ENCODE peak calls at places on chromosomes 11 and 22, in seven cellular contexts. One of them, this sample, is unnamed.

GRCh38 chr22:46201059-46201757 is 48.9 kb downstream of the CDPF1 start:
- DNase-seq in retinal pigment epithelial cell: peak; percentile 31
- DNase-seq in Caco-2: peak; percentile 44
- DNase-seq in cardiac fibroblast: no peak
- DNase-seq in HCT116: peak; percentile 46
- DNase-seq in GM06990: no peak
- DNase-seq in ascending aorta: no peak
- DNase-seq in this sample: no peak

GRCh38 chr11:114160884-114161283 is 101.4 kb downstream of the ZBTB16 start:
- DNase-seq in HCT116: no peak
- DNase-seq in Caco-2: no peak
- DNase-seq in ascending aorta: no peak
- DNase-seq in retinal pigment epithelial cell: no peak
- DNase-seq in cardiac fibroblast: no peak
- DNase-seq in GM06990: no peak
- DNase-seq in this sample: no peak

GRCh38 chr11:45225961-45226871 is 59.9 kb downstream of the SYT13 start:
- DNase-seq in ascending aorta: no peak
- DNase-seq in retinal pigment epithelial cell: no peak
- DNase-seq in Caco-2: no peak
- DNase-seq in GM06990: no peak
- DNase-seq in cardiac fibroblast: no peak
- DNase-seq in HCT116: no peak
- DNase-seq in this sample: no peak

GRCh38 chr22:47154621-47155081 is 392.2 kb downstream of the TBC1D22A start:
- DNase-seq in ascending aorta: no peak
- DNase-seq in cardiac fibroblast: peak; percentile 81
- DNase-seq in retinal pigment epithelial cell: no peak
- DNase-seq in HCT116: no peak
- DNase-seq in GM06990: no peak
- DNase-seq in Caco-2: no peak
- DNase-seq in this sample: no peak

GRCh38 chr11:93528757-93529639 is 14.2 kb downstream of the SMCO4 start:
- DNase-seq in Caco-2: no peak
- DNase-seq in GM06990: no peak
- DNase-seq in HCT116: no peak
- DNase-seq in cardiac fibroblast: no peak
- DNase-seq in ascending aorta: no peak
- DNase-seq in retinal pigment epithelial cell: no peak
- DNase-seq in this sample: no peak

GRCh38 chr11:77636738-77637344 is 753 bp downstream of the CLNS1A start:
- DNase-seq in cardiac fibroblast: no peak
- DNase-seq in retinal pigment epithelial cell: no peak
- DNase-seq in Caco-2: no peak
- DNase-seq in HCT116: no peak
- DNase-seq in ascending aorta: no peak
- DNase-seq in GM06990: no peak
- DNase-seq in this sample: no peak

GRCh38 chr11:132772712-132773545 is 759.4 kb downstream of the OPCML start:
- DNase-seq in Caco-2: no peak
- DNase-seq in HCT116: no peak
- DNase-seq in retinal pigment epithelial cell: no peak
- DNase-seq in GM06990: no peak
- DNase-seq in cardiac fibroblast: no peak
- DNase-seq in ascending aorta: no peak
- DNase-seq in this sample: no peak

GRCh38 chr11:87604350-87604749 is 566.6 kb downstream of the TMEM135 start:
- DNase-seq in Caco-2: no peak
- DNase-seq in retinal pigment epithelial cell: no peak
- DNase-seq in cardiac fibroblast: no peak
- DNase-seq in ascending aorta: no peak
- DNase-seq in HCT116: no peak
- DNase-seq in GM06990: no peak
- DNase-seq in this sample: no peak

GRCh38 chr11:128188346-128189115 is 398.8 kb downstream of the ETS1 start:
- DNase-seq in ascending aorta: no peak
- DNase-seq in HCT116: no peak
- DNase-seq in Caco-2: no peak
- DNase-seq in cardiac fibroblast: peak; percentile 47
- DNase-seq in GM06990: no peak
- DNase-seq in retinal pigment epithelial cell: no peak
- DNase-seq in this sample: no peak

GRCh38 chr11:9569588-9570164 is 3.8 kb upstream of the WEE1 start:
- DNase-seq in retinal pigment epithelial cell: no peak
- DNase-seq in GM06990: no peak
- DNase-seq in ascending aorta: no peak
- DNase-seq in Caco-2: no peak
- DNase-seq in HCT116: no peak
- DNase-seq in cardiac fibroblast: no peak
- DNase-seq in this sample: no peak

GRCh38 chr22:46054091-46054877 is 77.3 kb upstream of the WNT7B start:
- DNase-seq in HCT116: no peak
- DNase-seq in ascending aorta: peak; percentile 15
- DNase-seq in cardiac fibroblast: peak; percentile 85
- DNase-seq in GM06990: peak; percentile 68
- DNase-seq in retinal pigment epithelial cell: no peak
- DNase-seq in Caco-2: peak; percentile 21
- DNase-seq in this sample: no peak

GRCh38 chr22:38649841-38650522 is 6.2 kb downstream of the FAM227A start:
- DNase-seq in HCT116: no peak
- DNase-seq in ascending aorta: no peak
- DNase-seq in Caco-2: no peak
- DNase-seq in cardiac fibroblast: no peak
- DNase-seq in retinal pigment epithelial cell: no peak
- DNase-seq in GM06990: no peak
- DNase-seq in this sample: no peak

GRCh38 chr22:22928666-22929380 is 41.2 kb downstream of the IGLL5 start:
- DNase-seq in Caco-2: no peak
- DNase-seq in cardiac fibroblast: peak; percentile 16
- DNase-seq in retinal pigment epithelial cell: no peak
- DNase-seq in GM06990: peak; percentile 92
- DNase-seq in ascending aorta: no peak
- DNase-seq in HCT116: no peak
- DNase-seq in this sample: no peak

GRCh38 chr11:102934735-102935134 is 20.8 kb downstream of the MMP13 start:
- DNase-seq in retinal pigment epithelial cell: no peak
- DNase-seq in ascending aorta: no peak
- DNase-seq in Caco-2: no peak
- DNase-seq in cardiac fibroblast: no peak
- DNase-seq in GM06990: no peak
- DNase-seq in HCT116: no peak
- DNase-seq in this sample: no peak

GRCh38 chr22:48442663-48443062 is 1385.0 kb downstream of the BRD1 start:
- DNase-seq in HCT116: no peak
- DNase-seq in ascending aorta: no peak
- DNase-seq in cardiac fibroblast: no peak
- DNase-seq in retinal pigment epithelial cell: no peak
- DNase-seq in GM06990: no peak
- DNase-seq in Caco-2: no peak
- DNase-seq in this sample: no peak

GRCh38 chr11:84714316-84714780 is 912.8 kb downstream of the DLG2 start:
- DNase-seq in GM06990: no peak
- DNase-seq in HCT116: peak; percentile 12
- DNase-seq in Caco-2: peak; percentile 85
- DNase-seq in retinal pigment epithelial cell: peak; percentile 24
- DNase-seq in ascending aorta: no peak
- DNase-seq in cardiac fibroblast: peak; percentile 5
- DNase-seq in this sample: no peak

GRCh38 chr11:63937713-63938480 is 905 bp upstream of the NAA40 start:
- DNase-seq in Caco-2: peak; percentile 76
- DNase-seq in retinal pigment epithelial cell: no peak
- DNase-seq in HCT116: no peak
- DNase-seq in cardiac fibroblast: no peak
- DNase-seq in GM06990: no peak
- DNase-seq in ascending aorta: no peak
- DNase-seq in this sample: no peak

GRCh38 chr22:31085493-31085824 is 4.3 kb downstream of the SMTN start:
- DNase-seq in cardiac fibroblast: peak; percentile 54
- DNase-seq in GM06990: no peak
- DNase-seq in HCT116: no peak
- DNase-seq in retinal pigment epithelial cell: no peak
- DNase-seq in Caco-2: no peak
- DNase-seq in ascending aorta: no peak
- DNase-seq in this sample: no peak

GRCh38 chr22:33756508-33756949 is 163.7 kb downstream of the LARGE1 start:
- DNase-seq in cardiac fibroblast: no peak
- DNase-seq in ascending aorta: no peak
- DNase-seq in Caco-2: no peak
- DNase-seq in GM06990: no peak
- DNase-seq in HCT116: no peak
- DNase-seq in retinal pigment epithelial cell: no peak
- DNase-seq in this sample: no peak

GRCh38 chr11:120244476-120244875 is 4.5 kb downstream of the POU2F3 start:
- DNase-seq in retinal pigment epithelial cell: no peak
- DNase-seq in cardiac fibroblast: peak; percentile 24
- DNase-seq in HCT116: no peak
- DNase-seq in ascending aorta: no peak
- DNase-seq in Caco-2: no peak
- DNase-seq in GM06990: no peak
- DNase-seq in this sample: no peak

GRCh38 chr11:99791354-99791753 is 770.6 kb downstream of the CNTN5 start:
- DNase-seq in ascending aorta: no peak
- DNase-seq in Caco-2: no peak
- DNase-seq in cardiac fibroblast: no peak
- DNase-seq in GM06990: no peak
- DNase-seq in HCT116: no peak
- DNase-seq in retinal pigment epithelial cell: no peak
- DNase-seq in this sample: no peak

GRCh38 chr11:75668508-75669297 is at the start of gene MAP6:
- DNase-seq in Caco-2: peak; percentile 75
- DNase-seq in GM06990: no peak
- DNase-seq in ascending aorta: no peak
- DNase-seq in retinal pigment epithelial cell: no peak
- DNase-seq in HCT116: no peak
- DNase-seq in cardiac fibroblast: no peak
- DNase-seq in this sample: no peak

GRCh38 chr22:44444341-44445306 is 53.4 kb downstream of the RTL6 start:
- DNase-seq in retinal pigment epithelial cell: no peak
- DNase-seq in HCT116: no peak
- DNase-seq in ascending aorta: no peak
- DNase-seq in GM06990: no peak
- DNase-seq in cardiac fibroblast: no peak
- DNase-seq in Caco-2: no peak
- DNase-seq in this sample: no peak

GRCh38 chr22:44442186-44442465 is 55.9 kb downstream of the RTL6 start:
- DNase-seq in ascending aorta: no peak
- DNase-seq in retinal pigment epithelial cell: no peak
- DNase-seq in cardiac fibroblast: no peak
- DNase-seq in Caco-2: no peak
- DNase-seq in HCT116: no peak
- DNase-seq in GM06990: no peak
- DNase-seq in this sample: no peak

GRCh38 chr22:44442856-44443595 is 55.0 kb downstream of the RTL6 start:
- DNase-seq in ascending aorta: no peak
- DNase-seq in retinal pigment epithelial cell: no peak
- DNase-seq in GM06990: no peak
- DNase-seq in Caco-2: no peak
- DNase-seq in HCT116: no peak
- DNase-seq in cardiac fibroblast: no peak
- DNase-seq in this sample: no peak

GRCh38 chr22:44445307-44445680 is 52.7 kb downstream of the RTL6 start:
- DNase-seq in retinal pigment epithelial cell: no peak
- DNase-seq in cardiac fibroblast: no peak
- DNase-seq in GM06990: no peak
- DNase-seq in Caco-2: no peak
- DNase-seq in ascending aorta: no peak
- DNase-seq in HCT116: no peak
- DNase-seq in this sample: no peak

GRCh38 chr22:44443641-44444235 is 54.3 kb downstream of the RTL6 start:
- DNase-seq in GM06990: no peak
- DNase-seq in retinal pigment epithelial cell: no peak
- DNase-seq in Caco-2: no peak
- DNase-seq in ascending aorta: no peak
- DNase-seq in cardiac fibroblast: no peak
- DNase-seq in HCT116: no peak
- DNase-seq in this sample: no peak
- H3K4me3 ChIP-seq in GM06990: no peak overlapping the region
- H3K4me3 ChIP-seq in retinal pigment epithelial cell: no peak overlapping the region
- H3K4me3 ChIP-seq in Caco-2: no peak overlapping the region
- H3K4me3 ChIP-seq in ascending aorta: no peak overlapping the region
- H3K4me3 ChIP-seq in cardiac fibroblast: no peak overlapping the region
- H3K4me3 ChIP-seq in HCT116: no peak overlapping the region
- H3K4me3 ChIP-seq in this sample: no peak overlapping the region

DNA sequence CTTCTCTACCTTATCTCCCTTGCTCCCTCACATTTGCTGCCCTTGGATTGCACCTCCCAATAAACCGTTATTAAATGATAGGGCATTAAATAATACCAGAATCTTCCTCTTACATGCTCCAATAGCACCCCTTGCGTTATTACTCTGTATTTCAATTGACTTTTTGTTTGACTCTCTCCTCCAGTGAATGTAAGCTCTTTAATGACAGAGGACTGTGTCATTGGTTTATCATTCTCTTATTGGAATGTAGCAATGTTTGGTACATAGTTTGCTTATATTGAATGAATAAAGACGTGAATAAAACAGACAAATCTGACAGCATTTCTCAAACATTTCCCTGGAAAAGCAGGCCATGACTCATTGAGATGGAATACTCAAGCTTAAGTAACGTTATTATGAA is 8.7 kb upstream of the MPEG1 start:
- DNase-seq in retinal pigment epithelial cell: no peak
- DNase-seq in Caco-2: no peak
- DNase-seq in cardiac fibroblast: peak; percentile 79
- DNase-seq in HCT116: no peak
- DNase-seq in ascending aorta: no peak
- DNase-seq in GM06990: no peak
- DNase-seq in this sample: peak; percentile 55
- TF ChIP-seq CTCF in retinal pigment epithelial cell: no peak
- TF ChIP-seq CTCF in Caco-2: no peak
- TF ChIP-seq CTCF in cardiac fibroblast: no peak
- TF ChIP-seq CTCF in HCT116: no peak
- TF ChIP-seq CTCF in ascending aorta: no peak
- TF ChIP-seq CTCF in GM06990: no peak
- TF ChIP-seq CTCF in this sample: peak; percentile 4

GRCh38 chr11:1843796-1844195 is 5.0 kb downstream of the TNNI2 start:
- DNase-seq in cardiac fibroblast: no peak
- DNase-seq in Caco-2: no peak
- DNase-seq in retinal pigment epithelial cell: no peak
- DNase-seq in ascending aorta: no peak
- DNase-seq in GM06990: no peak
- DNase-seq in HCT116: no peak
- DNase-seq in this sample: no peak
- H3K4me3 ChIP-seq in cardiac fibroblast: no peak overlapping the region
- H3K4me3 ChIP-seq in Caco-2: no peak overlapping the region
- H3K4me3 ChIP-seq in retinal pigment epithelial cell: no peak overlapping the region
- H3K4me3 ChIP-seq in ascending aorta: no peak overlapping the region
- H3K4me3 ChIP-seq in GM06990: no peak overlapping the region
- H3K4me3 ChIP-seq in HCT116: no peak overlapping the region
- H3K4me3 ChIP-seq in this sample: no peak overlapping the region

DNA sequence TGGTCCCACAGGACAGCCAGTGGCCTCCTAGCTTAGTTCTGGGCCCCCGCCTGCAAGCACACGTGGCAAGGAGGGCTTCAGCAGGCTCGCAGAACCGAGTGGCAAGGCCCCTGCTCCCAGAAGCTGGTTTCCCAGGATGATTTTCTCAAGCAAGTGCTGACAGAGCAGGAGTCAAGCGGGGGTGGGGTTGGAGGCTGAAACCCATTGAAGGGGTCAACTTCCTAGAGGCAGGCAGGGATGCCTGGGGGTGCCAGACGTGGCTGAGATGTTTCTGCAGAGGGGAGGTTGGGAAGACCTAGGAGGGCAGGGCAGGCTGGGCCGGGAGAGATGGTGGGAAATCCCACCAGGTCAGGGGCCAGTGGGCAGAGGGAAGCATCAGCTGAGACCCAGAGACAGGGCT is 51.1 kb downstream of the NFAM1 start:
- DNase-seq in Caco-2: no peak
- DNase-seq in cardiac fibroblast: no peak
- DNase-seq in HCT116: no peak
- DNase-seq in ascending aorta: no peak
- DNase-seq in GM06990: no peak
- DNase-seq in retinal pigment epithelial cell: no peak
- DNase-seq in this sample: no peak
- TF ChIP-seq CTCF in Caco-2: no peak
- TF ChIP-seq CTCF in cardiac fibroblast: no peak
- TF ChIP-seq CTCF in HCT116: no peak
- TF ChIP-seq CTCF in ascending aorta: no peak
- TF ChIP-seq CTCF in GM06990: no peak
- TF ChIP-seq CTCF in retinal pigment epithelial cell: no peak
- TF ChIP-seq CTCF in this sample: no peak